ENCODE peak calls at places on chromosomes 11 and 22, in six cellular contexts. N is fibroblast of the aortic adventitia, Q is AG04449, D is cardiac muscle cell, R is adipocyte, X is right atrium auricular region. S is an unnamed sample.

GRCh38 chr11:123741159-123741951 is at the start of gene ZNF202:
- DNase-seq in N (peak), Q (peak), D (peak), R (peak), X (peak), S (peak)

GRCh38 chr22:17590586-17590985 is 27.3 kb downstream of the SLC25A18 start:
- DNase-seq in N (no peak), Q (no peak), D (no peak), R (no peak), X (no peak), S (no peak)

GRCh38 chr22:36385491-36386350 is 2.0 kb downstream of the MYH9 start:
- DNase-seq in N (no peak), Q (no peak), D (no peak), R (peak), X (no peak), S (no peak)

GRCh38 chr22:37483594-37484114 is 2.5 kb downstream of the MFNG start:
- DNase-seq in N (peak), Q (no peak), D (no peak), R (peak), X (no peak), S (no peak)

GRCh38 chr22:36411589-36412258 is 24.0 kb upstream of the MYH9 start:
- DNase-seq in N (no peak), Q (no peak), D (no peak), R (no peak), X (no peak), S (no peak)

GRCh38 chr11:31479073-31479472 is 30.3 kb downstream of the IMMP1L start:
- DNase-seq in N (no peak), Q (no peak), D (no peak), R (no peak), X (no peak), S (no peak)

GRCh38 chr11:63490551-63491239 is at the start of gene PLAAT5:
- DNase-seq in N (peak), Q (no peak), D (peak), R (peak), X (no peak), S (no peak)

GRCh38 chr11:126363706-126364245 is 8.3 kb downstream of the ST3GAL4 start:
- DNase-seq in N (no peak), Q (no peak), D (no peak), R (no peak), X (no peak), S (no peak)

DNA sequence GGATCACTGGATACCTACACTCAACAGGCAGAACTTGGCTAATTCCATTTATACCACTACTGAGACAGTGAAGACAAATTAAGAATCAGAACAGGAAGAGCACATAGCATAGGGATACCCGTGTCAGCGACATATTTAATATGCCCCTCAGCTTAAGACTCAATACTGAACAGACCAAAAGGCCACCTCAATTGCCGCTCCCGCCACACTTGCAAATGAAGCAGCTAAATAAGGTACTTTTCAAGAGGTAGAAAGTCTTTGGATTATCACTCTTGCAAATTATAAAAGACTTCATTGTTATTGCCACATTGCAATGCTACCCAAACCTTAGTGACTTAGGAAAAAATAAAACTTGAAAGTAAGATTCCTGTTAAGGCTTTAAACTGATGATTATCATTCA is 3.1 kb downstream of the DDX17 start:
- DNase-seq in N (peak), Q (no peak), D (no peak), R (no peak), X (no peak), S (no peak)
- H3K4me3 ChIP-seq in N (peak), Q (peak), D (peak), R (peak), X (no peak), S (peak)

DNA sequence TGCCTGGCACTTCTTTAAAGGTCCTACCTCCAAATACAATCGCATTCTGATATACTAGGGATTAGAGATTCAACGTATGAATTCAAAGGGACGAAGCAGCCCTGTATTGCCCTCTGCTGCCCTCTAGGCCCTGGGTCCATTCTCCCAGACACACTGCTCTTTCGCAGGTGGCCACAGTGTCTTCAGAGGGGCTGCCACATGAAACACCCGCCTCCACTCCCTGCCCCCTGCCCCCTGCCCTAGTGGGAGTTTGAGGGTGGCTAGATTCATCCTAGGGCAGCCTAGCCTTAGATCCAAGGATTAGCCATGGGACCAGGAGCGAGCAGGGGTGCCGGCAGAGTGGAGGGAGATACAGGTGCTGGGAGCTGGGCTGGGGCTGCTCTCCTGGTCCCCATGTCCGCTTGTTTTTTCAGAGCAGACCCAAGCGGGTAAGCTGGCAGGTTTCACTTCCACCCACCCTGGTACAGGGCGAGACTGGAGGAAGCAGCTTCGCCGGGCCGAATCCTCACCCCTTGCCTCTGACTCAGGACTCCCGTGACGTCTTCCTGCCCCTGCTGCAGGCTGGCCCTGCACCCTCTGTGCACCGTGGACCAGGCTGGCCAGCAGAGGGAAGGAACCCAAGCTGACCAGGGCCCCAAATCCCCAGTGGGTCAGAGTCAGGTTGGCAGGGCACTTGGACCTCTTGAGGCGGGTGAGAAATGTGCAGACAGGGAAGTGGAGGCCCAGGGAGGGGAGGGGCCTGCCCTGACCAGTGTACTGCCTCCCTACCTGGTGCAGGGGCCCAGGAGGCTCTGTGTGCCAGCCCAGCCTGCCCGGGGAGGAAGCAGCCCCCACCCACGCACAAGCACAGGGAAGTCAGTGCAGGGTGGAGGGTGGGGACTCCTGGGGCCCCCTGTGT is 28.4 kb upstream of the HMOX1 start:
- DNase-seq in N (no peak), Q (no peak), D (peak), R (no peak), X (peak), S (no peak)
- H3K4me3 ChIP-seq in N (no peak), Q (no peak), D (no peak), R (no peak), X (no peak), S (no peak)

GRCh38 chr11:76822406-76822805 is 38.3 kb upstream of the ACER3 start:
- DNase-seq in N (no peak), Q (no peak), D (no peak), R (no peak), X (no peak), S (no peak)
- H3K4me3 ChIP-seq in N (no peak), Q (no peak), D (no peak), R (no peak), X (no peak), S (no peak)

GRCh38 chr11:111937859-111938258 is 716 bp downstream of the DIXDC1 start:
- DNase-seq in N (no peak), Q (no peak), D (no peak), R (no peak), X (peak), S (no peak)

GRCh38 chr11:111937461-111937769 is 272 bp downstream of the DIXDC1 start:
- DNase-seq in N (no peak), Q (no peak), D (no peak), R (no peak), X (no peak), S (no peak)

GRCh38 chr11:111934301-111934700 is 2.8 kb upstream of the DIXDC1 start:
- DNase-seq in N (no peak), Q (no peak), D (no peak), R (no peak), X (no peak), S (no peak)

GRCh38 chr11:111935331-111936044 is 1.7 kb upstream of the DIXDC1 start:
- DNase-seq in N (peak), Q (no peak), D (no peak), R (peak), X (peak), S (peak)

DNA sequence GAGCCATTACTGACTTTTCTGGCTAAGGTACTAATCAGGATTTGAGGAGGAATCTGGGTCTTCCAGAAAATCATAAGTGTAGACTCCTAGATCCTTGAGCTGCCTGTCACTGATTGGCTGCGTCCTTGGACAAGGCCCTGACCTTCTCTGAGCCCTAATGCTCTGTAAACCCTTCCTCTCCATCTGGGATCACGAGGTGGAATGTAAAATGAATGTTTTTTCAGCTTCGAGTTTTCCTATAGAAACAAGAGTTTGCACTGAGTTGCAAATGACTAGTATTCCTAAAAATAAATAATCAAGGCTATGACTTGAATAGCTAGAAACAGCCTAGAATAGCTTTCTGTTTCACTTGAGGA is 1.1 kb upstream of the DIXDC1 start:
- DNase-seq in N (no peak), Q (no peak), D (no peak), R (no peak), X (no peak), S (no peak)
- H3K4me3 ChIP-seq in N (no peak), Q (no peak), D (peak), R (peak), X (no peak), S (no peak)

DNA sequence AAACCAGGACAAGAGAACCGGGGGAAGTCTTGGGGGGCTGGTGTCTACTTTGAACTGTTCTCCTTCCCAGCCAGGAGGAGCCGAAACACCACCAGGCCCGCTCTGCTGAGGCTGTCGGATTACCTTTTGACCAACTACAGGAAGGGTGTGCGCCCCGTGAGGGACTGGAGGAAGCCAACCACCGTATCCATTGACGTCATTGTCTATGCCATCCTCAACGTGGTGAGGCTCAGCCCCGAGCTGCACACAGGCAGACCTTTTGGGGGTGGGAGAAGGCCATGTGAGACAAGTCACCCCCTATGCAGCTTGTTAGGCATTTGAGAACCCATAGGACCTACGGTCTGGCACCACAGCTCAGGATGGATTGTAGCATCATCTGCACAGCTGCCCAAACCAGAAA is 2.8 kb downstream of the HTR3A start:
- DNase-seq in N (no peak), Q (no peak), D (no peak), R (no peak), X (no peak), S (no peak)
- H3K4me3 ChIP-seq in N (no peak), Q (no peak), D (no peak), R (no peak), X (no peak), S (no peak)